ENCODE peak calls at places on chromosomes 3 and 15, in four cellular contexts. F is transverse colon, D is K562, M is esophagus muscularis mucosa. O is an unnamed sample.

GRCh38 chr3:156382458-156383346 is 172.2 kb downstream of the SSR3 start:
- DNase-seq in F (peak), M (no peak), D (peak), O (peak)

GRCh38 chr3:45387636-45388348 is 584 bp upstream of the LARS2 start:
- DNase-seq in D (no peak), F (peak), M (no peak), O (no peak)

GRCh38 chr3:42216820-42217416 is 49.1 kb downstream of the CCK start:
- DNase-seq in F (no peak), M (no peak), D (no peak), O (no peak)

GRCh38 chr15:81087694-81088093 is 46.4 kb upstream of the CFAP161 start:
- DNase-seq in F (no peak), D (no peak), M (no peak), O (no peak)

GRCh38 chr15:36313021-36313420 is 266.4 kb upstream of the CDIN1 start:
- DNase-seq in D (no peak), M (no peak), F (no peak), O (no peak)

GRCh38 chr15:64844576-64845140 is 2.9 kb downstream of the PLEKHO2 start:
- DNase-seq in M (no peak), D (no peak), F (no peak), O (no peak)

GRCh38 chr15:44775923-44776322 is 39.6 kb downstream of the TRIM69 start:
- DNase-seq in D (no peak), F (peak), M (no peak), O (no peak)

GRCh38 chr3:70526966-70527515 is 214.6 kb upstream of the MDFIC2 start:
- DNase-seq in D (no peak), F (no peak), M (no peak), O (no peak)

GRCh38 chr3:114411811-114412803 is 118.3 kb downstream of the TIGIT start:
- DNase-seq in D (no peak), F (no peak), M (no peak), O (no peak)

GRCh38 chr3:183275418-183275817 is 22.4 kb downstream of the B3GNT5 start:
- DNase-seq in M (no peak), D (no peak), F (no peak), O (no peak)

GRCh38 chr3:126811530-126811929 is 107.5 kb downstream of the CHCHD6 start:
- DNase-seq in F (no peak), D (no peak), M (no peak), O (no peak)

GRCh38 chr3:25453521-25454410 is 25.7 kb downstream of the RARB start:
- DNase-seq in D (no peak), F (no peak), M (no peak), O (no peak)

GRCh38 chr3:50294492-50295403 is 2.5 kb upstream of the IFRD2 start:
- DNase-seq in F (no peak), D (no peak), M (no peak), O (peak)
- TF ChIP-seq POLR2A in F (no peak), D (no peak), M (no peak), O (no peak)

DNA sequence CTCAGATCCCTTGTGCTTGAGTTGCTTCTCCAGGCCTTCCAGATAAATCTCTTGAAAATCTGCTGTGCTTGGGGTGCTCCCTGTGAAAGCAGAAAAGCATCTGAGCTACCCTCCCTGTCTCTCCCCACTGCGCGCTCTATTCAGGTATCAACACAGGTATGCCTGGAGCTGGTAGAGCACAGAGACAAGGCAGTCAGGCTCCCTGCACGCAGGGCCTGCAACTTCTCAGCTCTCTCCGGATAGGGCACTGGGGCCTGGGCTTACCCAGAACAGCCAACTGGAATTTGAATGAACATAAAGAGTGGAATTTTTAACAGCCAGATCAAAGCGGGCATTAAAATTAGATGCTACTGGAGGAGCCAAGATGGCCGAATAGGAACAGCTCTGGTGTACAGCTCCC is 183.6 kb downstream of the XXYLT1 start:
- DNase-seq in D (no peak), M (no peak), F (no peak), O (no peak)
- TF ChIP-seq EP300 in D (no peak), M (no peak), F (no peak), O (no peak)

GRCh38 chr3:115861166-115861733 is 237.9 kb downstream of the GAP43 start:
- DNase-seq in F (no peak), M (no peak), D (no peak), O (no peak)

GRCh38 chr3:115857518-115858136 is 234.3 kb downstream of the GAP43 start:
- DNase-seq in M (no peak), D (no peak), F (no peak), O (no peak)

GRCh38 chr3:115860766-115861165 is 237.5 kb downstream of the GAP43 start:
- DNase-seq in M (no peak), D (no peak), F (no peak), O (no peak)

GRCh38 chr3:115862099-115862498 is 238.8 kb downstream of the GAP43 start:
- DNase-seq in M (no peak), D (no peak), F (no peak), O (no peak)

DNA sequence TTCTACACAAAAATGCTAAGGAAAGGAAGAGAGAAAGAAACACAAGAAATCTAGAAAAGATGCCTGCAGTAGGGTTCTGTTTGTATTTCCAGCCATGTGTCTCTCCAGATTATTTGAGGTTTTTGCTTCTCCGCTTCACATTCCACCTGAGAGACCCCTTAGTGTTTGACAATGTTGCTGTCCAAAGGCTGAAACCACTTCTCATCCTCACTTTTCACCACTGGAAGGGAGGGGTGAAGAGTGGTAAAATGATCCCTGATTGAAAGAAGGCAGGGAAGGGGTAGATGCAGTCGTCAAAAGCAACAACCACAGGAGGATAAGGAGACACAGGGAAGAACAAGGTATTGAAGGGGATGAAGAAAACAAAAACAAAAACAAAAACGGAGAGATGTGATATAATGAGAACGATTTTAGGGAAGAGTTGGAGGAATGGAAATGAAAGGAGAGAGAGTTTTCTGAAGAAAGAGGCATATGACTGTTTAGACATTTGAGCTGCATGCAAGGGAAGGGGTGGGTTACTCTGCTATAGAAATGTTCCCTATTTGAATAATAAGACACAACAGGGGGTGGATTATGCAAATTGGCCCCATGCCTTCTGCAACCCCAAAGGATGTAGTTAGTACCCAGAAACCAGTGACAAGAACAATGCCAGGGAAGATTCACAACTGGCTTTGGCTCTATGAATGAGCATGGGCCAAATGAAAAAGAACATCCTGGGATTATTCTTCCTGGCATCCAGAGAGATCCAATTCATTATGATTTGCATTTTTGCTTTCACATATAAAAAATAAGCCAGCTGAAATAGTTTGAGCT is 235.9 kb downstream of the GAP43 start:
- DNase-seq in M (no peak), F (no peak), D (no peak), O (no peak)
- TF ChIP-seq POLR2AphosphoS5 in M (no peak), F (no peak), D (no peak), O (no peak)

DNA sequence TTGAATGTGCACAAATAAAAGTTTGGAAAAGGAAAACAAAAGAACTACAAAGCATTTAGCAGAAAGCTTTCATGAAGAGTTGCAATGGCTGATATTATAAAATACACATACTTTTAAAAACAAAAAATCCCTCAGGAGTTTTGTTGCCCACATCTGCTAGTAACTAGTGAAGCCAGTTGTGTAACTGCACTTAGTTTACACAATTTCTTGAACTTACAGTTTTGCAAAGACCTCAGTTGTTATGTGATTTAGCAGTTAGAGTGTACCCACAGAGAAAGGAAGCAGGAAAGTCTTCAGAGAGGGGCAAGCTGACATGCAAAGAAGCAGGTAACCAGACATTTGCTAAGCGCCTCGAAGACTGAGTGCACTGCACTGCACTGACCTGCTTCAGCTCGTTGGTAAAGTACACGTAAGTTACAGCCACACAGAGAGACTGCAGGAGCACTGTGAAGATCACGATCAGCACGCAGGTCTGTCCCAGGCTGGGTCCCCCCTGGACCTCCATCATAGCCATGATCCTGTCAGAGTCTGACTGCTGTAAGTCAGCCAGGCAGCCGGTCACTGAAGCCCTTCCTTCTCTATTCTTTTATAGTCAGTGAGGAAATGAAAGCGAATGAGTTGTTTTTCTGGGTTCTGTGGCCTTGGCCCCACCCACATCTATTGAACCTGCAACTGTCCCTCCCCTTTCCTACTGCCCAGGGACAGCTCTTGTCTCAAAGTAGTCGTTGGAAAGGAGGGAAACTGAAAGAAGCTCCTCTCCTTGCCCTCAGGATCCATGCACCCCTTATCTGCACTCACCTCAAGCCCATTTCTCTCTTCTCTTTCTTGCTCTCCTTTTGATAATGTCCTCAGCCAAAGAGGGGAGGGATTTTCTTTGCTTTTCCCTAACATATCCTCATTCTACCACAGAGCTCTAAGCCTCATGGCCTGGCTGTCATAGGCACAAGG is at the start of gene TNFSF10:
- DNase-seq in F (peak), D (no peak), M (peak), O (peak)
- TF ChIP-seq POLR2A in F (peak), D (no peak), M (peak), O (peak)